ENCODE peak calls at places on chromosomes 2 and 18, in eight cellular contexts. One of them, this sample, is unnamed.

GRCh38 chr18:22170421-22171262 is 1.3 kb downstream of the GATA6 start:
- DNase-seq in SK-MEL-5: peak
- DNase-seq in non-pigmented ciliary epithelial cell: no peak
- DNase-seq in AG04450: peak
- DNase-seq in activated T-cell treated with anti-CD3 and anti-CD28 coated beads for 4 hours: no peak
- DNase-seq in activated CD8-positive, alpha-beta memory T cell treated with anti-CD3 and anti-CD28 coated beads, Interleukin-2, amount 50 U/mL, for 4 hours: no peak
- DNase-seq in CD8-positive, alpha-beta memory T cell: peak
- DNase-seq in nephron progenitor cell: peak
- DNase-seq in this sample: no peak

GRCh38 chr2:42929577-42929984 is 137.2 kb upstream of the HAAO start:
- DNase-seq in activated CD8-positive, alpha-beta memory T cell treated with anti-CD3 and anti-CD28 coated beads, Interleukin-2, amount 50 U/mL, for 4 hours: no peak
- DNase-seq in nephron progenitor cell: no peak
- DNase-seq in AG04450: no peak
- DNase-seq in activated T-cell treated with anti-CD3 and anti-CD28 coated beads for 4 hours: no peak
- DNase-seq in SK-MEL-5: no peak
- DNase-seq in CD8-positive, alpha-beta memory T cell: no peak
- DNase-seq in non-pigmented ciliary epithelial cell: no peak
- DNase-seq in this sample: no peak

GRCh38 chr2:109136542-109136941 is 7.5 kb downstream of the SH3RF3 start:
- DNase-seq in activated T-cell treated with anti-CD3 and anti-CD28 coated beads for 4 hours: no peak
- DNase-seq in nephron progenitor cell: no peak
- DNase-seq in AG04450: no peak
- DNase-seq in non-pigmented ciliary epithelial cell: no peak
- DNase-seq in activated CD8-positive, alpha-beta memory T cell treated with anti-CD3 and anti-CD28 coated beads, Interleukin-2, amount 50 U/mL, for 4 hours: no peak
- DNase-seq in SK-MEL-5: no peak
- DNase-seq in CD8-positive, alpha-beta memory T cell: no peak
- DNase-seq in this sample: no peak

GRCh38 chr2:38892819-38893218 is 3.1 kb downstream of the ARHGEF33 start:
- DNase-seq in non-pigmented ciliary epithelial cell: no peak
- DNase-seq in CD8-positive, alpha-beta memory T cell: no peak
- DNase-seq in activated T-cell treated with anti-CD3 and anti-CD28 coated beads for 4 hours: no peak
- DNase-seq in nephron progenitor cell: no peak
- DNase-seq in activated CD8-positive, alpha-beta memory T cell treated with anti-CD3 and anti-CD28 coated beads, Interleukin-2, amount 50 U/mL, for 4 hours: no peak
- DNase-seq in SK-MEL-5: no peak
- DNase-seq in AG04450: no peak
- DNase-seq in this sample: no peak

GRCh38 chr2:25666218-25666617 is 7.2 kb downstream of the DTNB start:
- DNase-seq in nephron progenitor cell: no peak
- DNase-seq in activated CD8-positive, alpha-beta memory T cell treated with anti-CD3 and anti-CD28 coated beads, Interleukin-2, amount 50 U/mL, for 4 hours: no peak
- DNase-seq in non-pigmented ciliary epithelial cell: no peak
- DNase-seq in SK-MEL-5: no peak
- DNase-seq in CD8-positive, alpha-beta memory T cell: no peak
- DNase-seq in AG04450: no peak
- DNase-seq in activated T-cell treated with anti-CD3 and anti-CD28 coated beads for 4 hours: no peak
- DNase-seq in this sample: no peak

GRCh38 chr18:54883816-54884604 is 55.7 kb downstream of the RAB27B start:
- DNase-seq in CD8-positive, alpha-beta memory T cell: no peak
- DNase-seq in nephron progenitor cell: no peak
- DNase-seq in AG04450: no peak
- DNase-seq in activated T-cell treated with anti-CD3 and anti-CD28 coated beads for 4 hours: no peak
- DNase-seq in SK-MEL-5: no peak
- DNase-seq in non-pigmented ciliary epithelial cell: no peak
- DNase-seq in activated CD8-positive, alpha-beta memory T cell treated with anti-CD3 and anti-CD28 coated beads, Interleukin-2, amount 50 U/mL, for 4 hours: no peak
- DNase-seq in this sample: no peak

GRCh38 chr2:168538534-168538933 is 82.5 kb downstream of the CERS6 start:
- DNase-seq in CD8-positive, alpha-beta memory T cell: no peak
- DNase-seq in non-pigmented ciliary epithelial cell: no peak
- DNase-seq in SK-MEL-5: no peak
- DNase-seq in activated T-cell treated with anti-CD3 and anti-CD28 coated beads for 4 hours: no peak
- DNase-seq in activated CD8-positive, alpha-beta memory T cell treated with anti-CD3 and anti-CD28 coated beads, Interleukin-2, amount 50 U/mL, for 4 hours: no peak
- DNase-seq in AG04450: no peak
- DNase-seq in nephron progenitor cell: no peak
- DNase-seq in this sample: no peak

GRCh38 chr2:10372862-10373240 is 70.1 kb downstream of the HPCAL1 start:
- DNase-seq in activated CD8-positive, alpha-beta memory T cell treated with anti-CD3 and anti-CD28 coated beads, Interleukin-2, amount 50 U/mL, for 4 hours: no peak
- DNase-seq in CD8-positive, alpha-beta memory T cell: no peak
- DNase-seq in AG04450: no peak
- DNase-seq in SK-MEL-5: no peak
- DNase-seq in non-pigmented ciliary epithelial cell: no peak
- DNase-seq in nephron progenitor cell: no peak
- DNase-seq in activated T-cell treated with anti-CD3 and anti-CD28 coated beads for 4 hours: no peak
- DNase-seq in this sample: no peak

GRCh38 chr2:173288561-173288960 is 66.1 kb upstream of the CDCA7 start:
- DNase-seq in activated CD8-positive, alpha-beta memory T cell treated with anti-CD3 and anti-CD28 coated beads, Interleukin-2, amount 50 U/mL, for 4 hours: no peak
- DNase-seq in non-pigmented ciliary epithelial cell: peak
- DNase-seq in nephron progenitor cell: no peak
- DNase-seq in activated T-cell treated with anti-CD3 and anti-CD28 coated beads for 4 hours: no peak
- DNase-seq in SK-MEL-5: no peak
- DNase-seq in CD8-positive, alpha-beta memory T cell: no peak
- DNase-seq in AG04450: peak
- DNase-seq in this sample: no peak